ENCODE peak calls at places on chromosomes 11 and 22, in four cellular contexts. T, M, U and L are unnamed samples.

GRCh38 chr22:44326549-44326881 is 13.8 kb upstream of the SHISAL1 start:
- DNase-seq in U (no peak), M (no peak), T (no peak), L (no peak)

GRCh38 chr11:71326328-71326940 is 74.1 kb upstream of the SHANK2 start:
- DNase-seq in T (no peak), U (no peak), M (no peak), L (no peak)

GRCh38 chr11:88229303-88229702 is 54.1 kb upstream of the RAB38 start:
- DNase-seq in M (no peak), T (no peak), U (no peak), L (no peak)

GRCh38 chr11:28251263-28251662 is 143.1 kb downstream of the METTL15 start:
- DNase-seq in U (no peak), M (no peak), T (no peak), L (no peak)

GRCh38 chr22:20792966-20793332 is 19.0 kb downstream of the SERPIND1 start:
- DNase-seq in U (no peak), T (no peak), M (no peak), L (peak)

GRCh38 chr11:14768789-14769188 is 123.2 kb downstream of the CYP2R1 start:
- DNase-seq in M (no peak), U (no peak), T (no peak), L (no peak)

GRCh38 chr11:35550374-35551036 is 25.1 kb upstream of the PAMR1 start:
- DNase-seq in T (no peak), U (no peak), M (no peak), L (no peak)

GRCh38 chr11:32435511-32435946 is at the start of gene WT1:
- DNase-seq in M (no peak), T (peak), U (peak), L (peak)

GRCh38 chr11:76609736-76610370 is 60.7 kb downstream of the LRRC32 start:
- DNase-seq in M (no peak), U (no peak), T (no peak), L (peak)

DNA sequence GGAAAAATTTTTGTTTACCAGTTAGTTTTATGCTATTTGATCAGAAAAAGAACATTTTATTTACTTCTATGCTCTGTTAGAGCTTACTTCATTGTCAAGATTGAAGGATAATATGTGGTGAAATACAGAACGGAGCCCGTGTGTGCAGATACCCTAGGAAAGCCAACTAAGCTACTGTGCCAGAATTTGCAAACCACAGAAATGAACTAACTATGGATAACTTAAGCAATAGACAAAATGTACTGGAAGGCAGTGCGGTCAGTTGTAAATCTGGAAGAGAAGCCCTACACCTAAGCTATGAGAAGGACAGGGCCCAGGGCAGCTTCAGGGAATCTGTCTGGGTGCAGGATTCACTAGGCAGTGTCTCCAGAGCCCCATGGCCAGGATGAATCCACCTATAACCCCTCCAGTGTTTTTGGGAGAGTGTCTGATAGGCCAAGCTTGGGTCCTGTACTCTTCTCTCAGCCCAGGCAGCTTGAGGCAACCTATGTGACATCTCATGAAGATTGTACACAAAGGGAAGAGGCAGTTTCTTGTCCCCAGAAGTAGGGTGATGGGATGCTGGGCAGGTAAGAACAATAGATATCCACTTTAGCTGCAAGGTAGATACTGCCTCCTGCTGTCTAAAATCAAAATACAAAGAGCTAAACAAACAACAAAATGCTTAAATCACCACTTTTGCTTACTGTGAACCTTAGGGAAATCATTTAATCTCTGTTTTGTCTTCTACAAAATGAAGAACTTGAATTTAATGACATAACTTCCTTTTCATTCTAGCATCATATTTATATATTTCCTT is 12.1 kb downstream of the MMP7 start:
- DNase-seq in T (no peak), M (no peak), U (no peak), L (no peak)
- TF ChIP-seq CTCF in T (peak), M (no peak), U (peak), L (no peak)

DNA sequence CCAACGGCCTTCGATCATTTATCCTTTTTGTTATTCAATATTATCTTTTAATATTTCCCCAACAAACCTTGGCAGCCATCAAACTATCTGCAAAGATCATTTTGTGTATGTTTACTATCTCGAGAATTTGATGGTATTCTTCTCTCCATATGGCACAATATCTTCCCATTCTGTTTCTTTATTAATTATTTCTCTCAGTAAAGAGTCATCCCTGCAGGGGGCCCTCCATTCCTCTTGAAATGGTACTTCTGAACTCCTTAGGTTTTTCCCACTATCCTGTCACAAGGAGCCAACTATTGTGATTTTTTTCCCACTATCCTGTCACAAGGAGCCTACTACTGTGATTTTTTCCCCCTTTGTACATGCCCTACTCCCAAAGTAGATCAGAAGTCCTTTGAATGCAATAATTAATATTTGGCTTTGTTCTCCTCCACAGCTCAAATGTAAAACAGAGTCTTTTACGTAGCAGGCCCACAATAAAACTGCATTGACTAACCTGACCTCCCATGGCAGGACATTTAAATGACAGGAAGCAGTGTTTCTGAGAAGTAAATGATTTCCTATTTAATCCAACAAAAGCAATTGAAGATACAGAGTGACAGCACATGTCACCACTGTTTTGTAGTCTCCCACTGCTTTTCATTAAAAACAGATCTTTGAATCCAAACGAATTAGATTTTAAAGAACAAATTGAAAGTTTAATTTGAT is 43.3 kb downstream of the PDGFD start:
- DNase-seq in M (no peak), T (no peak), U (no peak), L (no peak)
- TF ChIP-seq CTCF in M (no peak), T (peak), U (no peak), L (no peak)

DNA sequence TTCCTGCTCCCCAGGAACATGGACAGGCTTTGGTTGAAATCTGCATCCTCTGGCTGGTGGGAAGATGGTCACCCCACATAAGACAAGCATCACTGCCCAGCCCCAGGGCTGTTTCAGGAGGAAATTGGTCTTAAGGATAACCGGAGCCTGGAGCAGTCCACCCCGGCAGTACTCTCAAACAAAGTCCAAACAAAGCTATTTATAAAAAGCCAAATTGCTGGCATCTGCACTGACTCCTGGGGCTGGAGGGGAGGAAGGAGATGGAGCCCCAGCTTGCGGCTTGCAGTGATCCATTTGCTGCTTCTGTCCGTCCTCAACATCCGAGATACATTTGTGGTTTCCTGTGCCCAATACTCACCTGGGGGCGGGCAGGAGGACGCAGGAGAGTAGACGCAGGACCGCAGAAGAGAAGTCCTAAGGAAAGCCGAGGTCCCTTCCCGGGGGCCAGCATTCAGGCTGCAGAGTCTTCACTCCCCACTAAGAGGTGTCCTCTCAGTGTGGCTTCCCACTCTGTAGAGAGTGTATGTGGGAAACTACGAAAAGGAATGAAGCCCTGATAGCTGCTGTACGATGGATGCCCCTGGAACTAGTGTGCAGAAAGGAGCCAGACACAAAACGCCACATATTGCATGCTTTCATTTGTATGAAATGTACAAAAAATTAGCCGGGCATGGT is 107.3 kb upstream of the FGF3 start:
- DNase-seq in U (no peak), T (no peak), M (no peak), L (no peak)
- TF ChIP-seq CTCF in U (no peak), T (no peak), M (no peak), L (no peak)

GRCh38 chr11:64269380-64270234 is 14.9 kb downstream of the BAD start:
- DNase-seq in M (peak), T (peak), U (peak), L (peak)
- TF ChIP-seq CTCF in M (no peak), T (no peak), U (no peak), L (no peak)

GRCh38 chr11:119602745-119603373 is 126.1 kb downstream of the NECTIN1 start:
- DNase-seq in T (no peak), M (no peak), U (no peak), L (no peak)
- TF ChIP-seq CTCF in T (no peak), M (no peak), U (peak), L (peak)

GRCh38 chr11:124109377-124109776 is 5.9 kb upstream of the VWA5A start:
- DNase-seq in U (no peak), T (no peak), M (no peak), L (no peak)

GRCh38 chr11:124113890-124114289 is 1.4 kb upstream of the VWA5A start:
- DNase-seq in U (no peak), M (no peak), T (no peak), L (peak)

GRCh38 chr11:124108158-124108557 is 7.1 kb upstream of the VWA5A start:
- DNase-seq in T (no peak), U (peak), M (no peak), L (peak)
- TF ChIP-seq CTCF in T (peak), U (peak), M (no peak), L (peak)

GRCh38 chr11:107969219-107969618 is 39.5 kb upstream of the CUL5 start:
- DNase-seq in M (no peak), T (no peak), U (no peak), L (no peak)
- TF ChIP-seq CTCF in M (no peak), T (peak), U (no peak), L (peak)

GRCh38 chr22:38881464-38881871 is 9.5 kb upstream of the CBX6 start:
- DNase-seq in M (no peak), T (no peak), U (peak), L (peak)
- TF ChIP-seq CTCF in M (no peak), T (no peak), U (peak), L (no peak)

GRCh38 chr22:25060522-25061071 is 108.1 kb downstream of the KIAA1671 start:
- DNase-seq in M (no peak), U (no peak), T (no peak), L (no peak)
- TF ChIP-seq CTCF in M (no peak), U (peak), T (peak), L (peak)